ENCODE peak calls at places on chromosomes 16 and 17, in four cellular contexts. P, E, A and O are unnamed samples.

GRCh38 chr16:19881028-19881427 is 3.6 kb downstream of the GPRC5B start:
- DNase-seq in E (no peak), P (no peak), A (no peak), O (no peak)

GRCh38 chr16:60274431-60275017 is 1540.4 kb upstream of the GOT2 start:
- DNase-seq in P (no peak), A (no peak), E (no peak), O (no peak)

GRCh38 chr16:30438835-30439234 is 6.8 kb downstream of the SEPHS2 start:
- DNase-seq in A (no peak), E (no peak), P (no peak), O (no peak)

GRCh38 chr17:43442711-43443110 is 41.1 kb upstream of the DHX8 start:
- DNase-seq in P (no peak), A (no peak), E (no peak), O (no peak)

GRCh38 chr17:15496735-15497134 is 29.3 kb upstream of the CDRT4 start:
- DNase-seq in A (peak; percentile 11), E (no peak), P (no peak), O (no peak)

GRCh38 chr16:68835970-68836369 is 7.4 kb upstream of the TANGO6 start:
- DNase-seq in E (no peak), A (no peak), P (no peak), O (no peak)

GRCh38 chr17:13812350-13812749 is 210.6 kb upstream of the HS3ST3A1 start:
- DNase-seq in A (no peak), P (no peak), E (no peak), O (no peak)

GRCh38 chr16:67388191-67388590 is 5.1 kb downstream of the TPPP3 start:
- DNase-seq in E (no peak), A (no peak), P (no peak), O (no peak)

GRCh38 chr16:69417537-69418199 is 6.8 kb upstream of the CYB5B start:
- DNase-seq in E (no peak), A (no peak), P (no peak), O (peak; percentile 58)

DNA sequence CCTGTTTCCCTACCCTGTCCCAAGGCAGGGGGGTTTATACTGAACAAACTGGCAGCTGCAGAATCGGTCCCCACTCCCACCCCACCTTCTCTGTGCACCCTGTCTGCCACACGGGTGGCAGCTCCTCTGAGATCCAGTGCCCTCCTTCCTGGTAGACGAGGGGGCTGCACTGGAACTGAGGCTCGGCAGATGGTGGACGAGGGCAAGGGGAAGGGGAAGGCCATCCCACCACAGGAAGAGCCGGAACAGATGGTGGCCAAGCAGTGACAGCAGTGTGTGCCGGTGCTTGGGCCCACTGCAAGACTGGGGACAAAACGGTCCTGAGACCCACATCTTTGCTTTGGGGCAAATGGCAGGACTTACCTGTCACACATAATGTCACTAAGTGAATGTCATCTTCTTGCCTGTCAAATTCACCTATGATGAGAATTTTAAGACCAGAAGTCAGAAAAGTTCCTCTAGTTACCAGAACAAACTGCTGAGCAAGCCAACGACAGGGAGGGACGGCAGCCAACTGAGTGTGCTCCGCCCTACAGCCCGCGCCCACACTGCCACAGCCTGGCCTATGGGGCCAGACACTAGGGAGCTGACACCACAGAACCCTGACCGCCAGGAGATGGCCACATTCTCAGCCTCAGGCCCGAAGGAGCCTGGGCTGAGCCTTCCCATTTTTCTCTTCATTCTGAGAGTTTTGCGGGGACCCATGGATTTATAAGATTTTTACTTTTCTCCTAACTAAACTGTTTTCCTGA is 14.4 kb downstream of the NTAN1 start:
- DNase-seq in E (no peak), A (peak; percentile 81), P (no peak), O (no peak)
- TF ChIP-seq TARDBP in E (no peak), A (no peak), P (no peak), O (no peak)

DNA sequence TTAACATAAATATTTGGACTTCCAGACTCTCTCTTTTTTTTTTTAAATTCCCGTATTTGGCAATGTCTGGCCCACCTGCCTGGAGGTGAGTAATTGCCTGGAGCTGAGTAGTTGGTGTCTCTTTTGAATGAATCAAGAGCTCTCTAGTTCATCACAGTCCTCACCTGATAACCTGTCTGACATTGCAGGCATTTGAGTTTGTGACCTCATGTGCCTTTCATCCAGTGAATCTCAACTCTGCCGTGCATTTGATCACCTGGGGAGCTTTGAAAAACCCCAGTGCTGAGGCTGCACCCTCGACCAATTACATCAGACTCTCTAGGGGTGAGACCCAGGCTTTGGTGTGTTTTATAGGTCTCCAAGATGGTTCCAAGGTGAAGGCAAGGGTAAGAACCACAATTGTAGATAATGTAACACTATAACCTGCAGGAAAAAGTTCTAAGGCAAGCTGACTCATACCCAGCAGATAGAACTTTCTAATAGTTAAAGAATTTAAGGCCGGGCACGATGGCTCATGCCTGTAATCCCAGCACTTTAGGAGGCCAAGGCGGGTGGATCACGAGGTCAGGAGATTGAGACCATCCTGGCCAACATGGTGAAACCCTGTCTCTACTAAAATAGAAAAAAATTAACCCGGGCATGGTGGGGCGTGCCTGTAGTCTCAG is 24.5 kb upstream of the HS3ST2 start:
- DNase-seq in P (no peak), A (no peak), E (no peak), O (no peak)
- TF ChIP-seq TARDBP in P (no peak), A (no peak), E (no peak), O (no peak)

GRCh38 chr16:86151372-86151950 is 252.5 kb downstream of the IRF8 start:
- DNase-seq in E (no peak), P (no peak), A (no peak), O (no peak)
- TF ChIP-seq TARDBP in E (no peak), P (no peak), A (no peak), O (no peak)

GRCh38 chr17:40548982-40549680 is 16.1 kb downstream of the CCR7 start:
- DNase-seq in A (no peak), P (no peak), E (no peak), O (peak; percentile 96)

GRCh38 chr17:40551874-40552768 is 13.2 kb downstream of the CCR7 start:
- DNase-seq in P (no peak), E (no peak), A (peak; percentile 0), O (peak; percentile 95)

GRCh38 chr17:40552806-40553693 is 12.2 kb downstream of the CCR7 start:
- DNase-seq in E (no peak), P (no peak), A (no peak), O (no peak)

GRCh38 chr17:40550608-40551007 is 14.7 kb downstream of the CCR7 start:
- DNase-seq in E (no peak), A (no peak), P (no peak), O (no peak)

DNA sequence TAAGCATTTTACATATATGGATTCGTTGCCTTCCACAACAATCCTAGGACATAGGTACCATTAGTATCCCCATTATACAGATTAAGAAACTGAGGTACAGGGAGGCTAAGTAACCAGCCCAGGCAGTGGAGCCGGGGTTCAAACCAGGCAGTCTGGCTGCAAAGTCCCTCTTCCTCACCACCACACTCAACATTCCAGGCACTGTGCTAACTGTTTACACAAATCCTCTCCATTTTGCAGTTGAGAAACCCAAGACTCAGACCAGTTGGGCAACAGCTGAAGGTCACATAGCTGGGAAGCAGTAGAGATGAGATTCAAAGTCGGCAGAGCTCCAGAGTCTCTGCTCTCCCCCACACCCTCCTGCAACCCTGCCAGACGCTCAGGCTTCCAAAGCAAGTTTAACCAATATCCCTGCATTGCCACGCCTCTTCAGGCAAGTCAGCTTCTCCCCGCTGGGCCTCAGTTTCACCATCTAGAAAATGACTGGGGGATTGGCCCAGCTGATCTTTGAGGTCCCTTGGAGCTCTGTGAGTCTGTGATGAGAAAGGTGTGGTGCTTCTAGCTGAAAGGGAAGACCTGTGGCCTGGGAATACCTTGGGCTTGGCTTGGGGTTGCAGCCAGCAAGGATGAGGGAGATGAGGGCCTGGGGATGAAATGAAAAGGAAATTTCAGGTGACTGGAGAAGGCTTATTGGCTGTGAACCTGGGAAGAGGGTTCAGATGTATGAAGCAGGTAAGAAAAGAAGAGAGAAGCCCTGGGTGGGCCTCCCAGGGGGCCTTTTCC is 14.0 kb downstream of the CCR7 start:
- DNase-seq in A (peak; percentile 3), P (no peak), E (no peak), O (peak; percentile 100)
- TF ChIP-seq TARDBP in A (no peak), P (no peak), E (no peak), O (peak; percentile 97)

DNA sequence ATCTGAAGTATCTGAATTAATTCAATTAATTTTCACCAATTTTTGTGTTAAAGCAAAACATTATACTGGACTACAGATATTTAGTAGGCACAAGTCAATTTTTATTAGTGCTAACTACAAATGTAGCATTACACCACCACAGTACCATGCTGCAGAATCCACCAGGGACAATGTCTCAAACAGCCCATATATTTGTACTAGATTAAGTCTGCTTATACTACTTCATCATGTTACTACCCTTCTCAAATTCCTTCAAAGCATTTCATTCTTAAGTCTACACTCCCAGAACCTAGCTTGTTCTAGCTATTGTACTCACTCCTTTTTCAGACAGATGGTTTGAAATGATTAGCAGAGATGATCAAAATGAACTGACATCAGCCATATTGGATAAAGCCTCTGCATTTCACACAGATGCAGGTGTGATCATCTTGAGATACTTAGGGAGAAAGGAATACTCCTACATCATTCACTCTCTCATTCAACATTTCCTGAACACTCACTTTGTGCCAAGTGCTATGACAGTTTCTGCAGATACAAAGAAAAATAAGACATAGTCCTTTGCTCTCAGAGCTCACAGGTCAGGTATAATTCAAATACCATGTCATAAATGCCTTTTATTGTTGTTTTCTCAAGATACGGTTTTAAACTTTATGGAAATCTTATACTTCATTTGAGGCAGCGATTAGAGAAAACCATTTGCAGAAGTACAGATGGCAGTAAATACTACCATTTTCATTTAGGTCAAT is 47.7 kb downstream of the SMURF2 start:
- DNase-seq in E (no peak), A (no peak), P (no peak), O (no peak)
- TF ChIP-seq TARDBP in E (no peak), A (no peak), P (no peak), O (no peak)

DNA sequence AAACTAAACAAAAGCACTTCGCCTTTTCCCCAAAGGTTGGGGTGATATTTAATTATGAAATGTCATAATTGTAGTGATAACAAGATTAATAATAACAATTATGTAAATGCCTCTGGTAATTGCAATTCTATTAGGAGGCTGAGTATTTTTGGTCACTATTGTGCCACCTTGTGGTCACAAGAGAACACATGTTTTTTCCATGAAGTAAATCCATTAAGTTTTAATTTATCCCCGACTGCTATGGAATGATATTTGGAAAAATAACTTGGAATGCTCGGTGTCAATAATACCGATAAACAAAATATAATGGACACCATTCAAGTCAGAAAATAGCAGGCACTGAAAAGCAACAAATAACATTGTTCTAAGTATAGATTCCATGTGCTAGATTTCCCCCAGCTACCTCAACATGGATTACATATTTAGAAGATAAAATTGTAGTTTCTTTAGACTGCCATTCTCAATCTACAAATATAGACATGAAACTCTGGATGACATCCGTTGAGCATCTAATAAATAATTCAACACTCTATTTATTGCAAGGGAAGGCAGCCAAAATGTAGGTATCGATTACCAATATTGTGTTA is 25.0 kb upstream of the KCNJ2 start:
- DNase-seq in E (no peak), A (no peak), P (no peak), O (peak; percentile 15)
- TF ChIP-seq TARDBP in E (no peak), A (no peak), P (no peak), O (no peak)

GRCh38 chr16:81686391-81687182 is 92.5 kb upstream of the PLCG2 start:
- DNase-seq in E (no peak), P (no peak), A (peak; percentile 8), O (no peak)
- TF ChIP-seq TARDBP in E (no peak), P (no peak), A (no peak), O (no peak)

GRCh38 chr17:27986805-27987684 is 55.4 kb upstream of the NLK start:
- DNase-seq in E (no peak), A (peak; percentile 96), P (no peak), O (no peak)
- TF ChIP-seq TARDBP in E (no peak), A (peak; percentile 76), P (no peak), O (no peak)